ENCODE peak calls at places on chromosome 10, in six cellular contexts. J is mesendoderm, R is H1, K is IMR-90, E is H9, X is mesenchymal stem cell. O is an unnamed sample.

GRCh38 chr10:118116555-118117311 is 70.0 kb upstream of the RAB11FIP2 start:
- DNase-seq in E (no peak), R (no peak), K (no peak), J (no peak), X (no peak), O (no peak)

GRCh38 chr10:8187171-8187666 is 132.7 kb downstream of the GATA3 start:
- DNase-seq in J (no peak), E (no peak), X (peak; percentile 45), K (no peak), R (no peak), O (no peak)

GRCh38 chr10:89516149-89516832 is 19.1 kb downstream of the SLC16A12 start:
- DNase-seq in X (peak; percentile 95), E (no peak), R (no peak), J (peak; percentile 73), K (peak; percentile 98), O (no peak)

GRCh38 chr10:52609071-52609470 is 163.5 kb downstream of the MBL2 start:
- DNase-seq in R (no peak), K (peak; percentile 15), X (no peak), E (no peak), J (no peak), O (no peak)

GRCh38 chr10:14528450-14528849 is 197.7 kb upstream of the FRMD4A start:
- DNase-seq in R (no peak), X (no peak), J (no peak), K (no peak), E (no peak), O (no peak)

GRCh38 chr10:49474901-49475300 is 64.0 kb downstream of the ERCC6 start:
- DNase-seq in X (no peak), K (peak; percentile 21), J (no peak), R (no peak), E (no peak), O (no peak)

GRCh38 chr10:24433705-24434104 is 224.8 kb downstream of the KIAA1217 start:
- DNase-seq in R (no peak), E (no peak), J (no peak), K (no peak), X (no peak), O (no peak)

GRCh38 chr10:62726142-62726541 is 78.4 kb upstream of the ADO start:
- DNase-seq in E (no peak), J (no peak), R (no peak), K (no peak), X (no peak), O (no peak)

GRCh38 chr10:1413823-1414222 is 323.5 kb downstream of the ADARB2 start:
- DNase-seq in E (no peak), K (no peak), J (no peak), X (no peak), R (no peak), O (no peak)

GRCh38 chr10:119644215-119644826 is 6.9 kb upstream of the BAG3 start:
- DNase-seq in X (no peak), R (no peak), J (no peak), K (no peak), E (peak; percentile 85), O (no peak)

GRCh38 chr10:118957141-118957825 is 72.2 kb upstream of the NANOS1 start:
- DNase-seq in J (no peak), E (peak; percentile 20), R (no peak), K (no peak), X (no peak), O (no peak)

GRCh38 chr10:77341055-77341454 is 296.6 kb downstream of the KCNMA1 start:
- DNase-seq in E (no peak), R (no peak), X (no peak), J (no peak), K (no peak), O (no peak)

GRCh38 chr10:6115824-6116350 is 27.1 kb downstream of the RBM17 start:
- DNase-seq in J (no peak), X (no peak), K (peak; percentile 16), E (no peak), R (no peak), O (no peak)

GRCh38 chr10:121514141-121514865 is 83.9 kb downstream of the FGFR2 start:
- DNase-seq in J (no peak), R (no peak), E (no peak), X (no peak), K (no peak), O (no peak)

GRCh38 chr10:69929575-69929974 is 123.1 kb upstream of the MACROH2A2 start:
- DNase-seq in J (no peak), K (no peak), E (no peak), R (no peak), X (no peak), O (no peak)
- H2BK15ac ChIP-seq in J (no peak overlapping the region), K (no peak overlapping the region), E (no peak overlapping the region), R (no peak overlapping the region), X (no peak overlapping the region), O (no peak overlapping the region)

GRCh38 chr10:4434536-4435071 is 391.4 kb upstream of the AKR1E2 start:
- DNase-seq in E (no peak), X (peak; percentile 18), J (no peak), R (no peak), K (peak; percentile 44), O (no peak)

GRCh38 chr10:4434105-4434504 is 391.9 kb upstream of the AKR1E2 start:
- DNase-seq in X (no peak), J (no peak), K (no peak), E (no peak), R (no peak), O (no peak)

GRCh38 chr10:4427524-4427923 is 398.5 kb upstream of the AKR1E2 start:
- DNase-seq in J (no peak), E (no peak), R (no peak), X (no peak), K (no peak), O (no peak)

GRCh38 chr10:4429538-4429937 is 396.5 kb upstream of the AKR1E2 start:
- DNase-seq in K (no peak), X (no peak), R (no peak), E (no peak), J (no peak), O (no peak)

GRCh38 chr10:4431114-4431862 is 394.7 kb upstream of the AKR1E2 start:
- DNase-seq in K (peak; percentile 88), R (no peak), J (peak; percentile 16), X (peak; percentile 65), E (no peak), O (peak; percentile 17)
- H2BK120ac ChIP-seq in K (peak overlapping the region; percentile 74), R (no peak overlapping the region), J (no peak overlapping the region), X (no peak overlapping the region), E (no peak overlapping the region), O (no peak overlapping the region)

GRCh38 chr10:110872984-110873569 is 1.3 kb downstream of the PDCD4 start:
- DNase-seq in R (no peak), E (no peak), K (no peak), J (no peak), X (peak; percentile 27), O (no peak)
- H2BK15ac ChIP-seq in R (no peak overlapping the region), E (no peak overlapping the region), K (no peak overlapping the region), J (no peak overlapping the region), X (no peak overlapping the region), O (no peak overlapping the region)

GRCh38 chr10:35789996-35790395 is 147.9 kb upstream of the FZD8 start:
- DNase-seq in K (peak; percentile 74), E (no peak), R (no peak), X (peak; percentile 74), J (no peak), O (no peak)
- H2BK120ac ChIP-seq in K (no peak overlapping the region), E (no peak overlapping the region), R (no peak overlapping the region), X (no peak overlapping the region), J (no peak overlapping the region), O (no peak overlapping the region)